ENCODE peak calls at places on chromosomes 1 and 21, in eight cellular contexts. One of them, this sample, is unnamed.

GRCh38 chr1:40479156-40479555 is 2.1 kb downstream of the ZFP69 start:
- DNase-seq in GM04504: no peak
- DNase-seq in upper lobe of right lung: no peak
- DNase-seq in ureter: no peak
- DNase-seq in HS-5: no peak
- DNase-seq in endothelial cell: no peak
- DNase-seq in CD8-positive, alpha-beta T cell: no peak
- DNase-seq in lower lobe of right lung: no peak
- DNase-seq in this sample: no peak

GRCh38 chr1:159922499-159923202 is 2.7 kb downstream of the TAGLN2 start:
- DNase-seq in HS-5: no peak
- DNase-seq in ureter: no peak
- DNase-seq in endothelial cell: peak
- DNase-seq in CD8-positive, alpha-beta T cell: no peak
- DNase-seq in GM04504: peak
- DNase-seq in upper lobe of right lung: peak
- DNase-seq in lower lobe of right lung: peak
- DNase-seq in this sample: peak

GRCh38 chr21:44450999-44451398 is 4.3 kb upstream of the LRRC3 start:
- DNase-seq in CD8-positive, alpha-beta T cell: no peak
- DNase-seq in endothelial cell: no peak
- DNase-seq in upper lobe of right lung: no peak
- DNase-seq in ureter: no peak
- DNase-seq in HS-5: no peak
- DNase-seq in lower lobe of right lung: no peak
- DNase-seq in GM04504: no peak
- DNase-seq in this sample: no peak

GRCh38 chr1:98277111-98277510 is 356.3 kb upstream of the DPYD start:
- DNase-seq in upper lobe of right lung: no peak
- DNase-seq in GM04504: no peak
- DNase-seq in lower lobe of right lung: no peak
- DNase-seq in CD8-positive, alpha-beta T cell: no peak
- DNase-seq in endothelial cell: no peak
- DNase-seq in ureter: no peak
- DNase-seq in HS-5: peak
- DNase-seq in this sample: peak

GRCh38 chr1:214135886-214136285 is 145.1 kb upstream of the SMYD2 start:
- DNase-seq in CD8-positive, alpha-beta T cell: no peak
- DNase-seq in ureter: no peak
- DNase-seq in endothelial cell: no peak
- DNase-seq in upper lobe of right lung: no peak
- DNase-seq in lower lobe of right lung: no peak
- DNase-seq in HS-5: no peak
- DNase-seq in GM04504: peak
- DNase-seq in this sample: no peak

GRCh38 chr1:224637510-224637909 is 21.4 kb downstream of the CNIH3 start:
- DNase-seq in endothelial cell: no peak
- DNase-seq in ureter: no peak
- DNase-seq in GM04504: peak
- DNase-seq in CD8-positive, alpha-beta T cell: no peak
- DNase-seq in upper lobe of right lung: no peak
- DNase-seq in HS-5: no peak
- DNase-seq in lower lobe of right lung: no peak
- DNase-seq in this sample: peak

GRCh38 chr21:45894107-45894810 is 87.3 kb upstream of the COL6A1 start:
- DNase-seq in ureter: no peak
- DNase-seq in CD8-positive, alpha-beta T cell: no peak
- DNase-seq in GM04504: peak
- DNase-seq in upper lobe of right lung: no peak
- DNase-seq in HS-5: no peak
- DNase-seq in lower lobe of right lung: peak
- DNase-seq in endothelial cell: no peak
- DNase-seq in this sample: peak

GRCh38 chr21:42621828-42622199 is 31.6 kb upstream of the PDE9A start:
- DNase-seq in endothelial cell: no peak
- DNase-seq in ureter: no peak
- DNase-seq in lower lobe of right lung: no peak
- DNase-seq in upper lobe of right lung: peak
- DNase-seq in CD8-positive, alpha-beta T cell: no peak
- DNase-seq in HS-5: no peak
- DNase-seq in GM04504: no peak
- DNase-seq in this sample: no peak

GRCh38 chr21:29148535-29148934 is 18.1 kb downstream of the MAP3K7CL start:
- DNase-seq in ureter: no peak
- DNase-seq in HS-5: no peak
- DNase-seq in CD8-positive, alpha-beta T cell: no peak
- DNase-seq in GM04504: peak
- DNase-seq in upper lobe of right lung: no peak
- DNase-seq in endothelial cell: no peak
- DNase-seq in lower lobe of right lung: no peak
- DNase-seq in this sample: no peak

GRCh38 chr1:9784508-9785133 is 39.1 kb downstream of the CLSTN1 start:
- DNase-seq in endothelial cell: peak
- DNase-seq in HS-5: peak
- DNase-seq in GM04504: no peak
- DNase-seq in CD8-positive, alpha-beta T cell: peak
- DNase-seq in lower lobe of right lung: no peak
- DNase-seq in ureter: no peak
- DNase-seq in upper lobe of right lung: no peak
- DNase-seq in this sample: no peak

GRCh38 chr1:167722152-167722869 is 529 bp downstream of the MPZL1 start:
- DNase-seq in endothelial cell: peak
- DNase-seq in HS-5: no peak
- DNase-seq in GM04504: no peak
- DNase-seq in ureter: no peak
- DNase-seq in lower lobe of right lung: no peak
- DNase-seq in CD8-positive, alpha-beta T cell: no peak
- DNase-seq in upper lobe of right lung: peak
- DNase-seq in this sample: no peak

GRCh38 chr21:38460171-38460742 is 38.0 kb downstream of the ERG start:
- DNase-seq in endothelial cell: no peak
- DNase-seq in CD8-positive, alpha-beta T cell: no peak
- DNase-seq in lower lobe of right lung: no peak
- DNase-seq in ureter: peak
- DNase-seq in HS-5: no peak
- DNase-seq in GM04504: no peak
- DNase-seq in upper lobe of right lung: no peak
- DNase-seq in this sample: peak

GRCh38 chr21:34639882-34640788 is 25.2 kb upstream of the RCAN1 start:
- DNase-seq in endothelial cell: no peak
- DNase-seq in CD8-positive, alpha-beta T cell: no peak
- DNase-seq in upper lobe of right lung: no peak
- DNase-seq in HS-5: no peak
- DNase-seq in GM04504: no peak
- DNase-seq in lower lobe of right lung: no peak
- DNase-seq in ureter: peak
- DNase-seq in this sample: no peak

GRCh38 chr21:16536661-16537359 is 807.0 kb downstream of the USP25 start:
- DNase-seq in lower lobe of right lung: no peak
- DNase-seq in ureter: no peak
- DNase-seq in CD8-positive, alpha-beta T cell: no peak
- DNase-seq in endothelial cell: no peak
- DNase-seq in upper lobe of right lung: no peak
- DNase-seq in HS-5: no peak
- DNase-seq in GM04504: no peak
- DNase-seq in this sample: no peak

GRCh38 chr1:165877940-165878556 is 50.6 kb downstream of the UCK2 start:
- DNase-seq in CD8-positive, alpha-beta T cell: no peak
- DNase-seq in ureter: no peak
- DNase-seq in HS-5: no peak
- DNase-seq in upper lobe of right lung: no peak
- DNase-seq in lower lobe of right lung: no peak
- DNase-seq in endothelial cell: no peak
- DNase-seq in GM04504: no peak
- DNase-seq in this sample: no peak

GRCh38 chr1:110308247-110308646 is 30.9 kb upstream of the RBM15 start:
- DNase-seq in GM04504: peak
- DNase-seq in CD8-positive, alpha-beta T cell: no peak
- DNase-seq in upper lobe of right lung: no peak
- DNase-seq in ureter: no peak
- DNase-seq in HS-5: no peak
- DNase-seq in lower lobe of right lung: no peak
- DNase-seq in endothelial cell: no peak
- DNase-seq in this sample: peak

GRCh38 chr1:192730206-192730605 is 78.6 kb upstream of the RGS2 start:
- DNase-seq in upper lobe of right lung: no peak
- DNase-seq in endothelial cell: no peak
- DNase-seq in lower lobe of right lung: no peak
- DNase-seq in HS-5: no peak
- DNase-seq in CD8-positive, alpha-beta T cell: no peak
- DNase-seq in ureter: no peak
- DNase-seq in GM04504: peak
- DNase-seq in this sample: no peak

GRCh38 chr1:219847215-219847855 is 81.0 kb downstream of the SLC30A10 start:
- DNase-seq in ureter: no peak
- DNase-seq in CD8-positive, alpha-beta T cell: no peak
- DNase-seq in endothelial cell: no peak
- DNase-seq in HS-5: peak
- DNase-seq in lower lobe of right lung: no peak
- DNase-seq in upper lobe of right lung: no peak
- DNase-seq in GM04504: no peak
- DNase-seq in this sample: peak

GRCh38 chr1:91889717-91890459 is 3.9 kb upstream of the TGFBR3 start:
- DNase-seq in ureter: no peak
- DNase-seq in CD8-positive, alpha-beta T cell: no peak
- DNase-seq in HS-5: no peak
- DNase-seq in endothelial cell: no peak
- DNase-seq in GM04504: no peak
- DNase-seq in upper lobe of right lung: no peak
- DNase-seq in lower lobe of right lung: no peak
- DNase-seq in this sample: no peak

This sample was measured in skeletal muscle cell.